ENCODE peak calls at places on chromosome 12, in five cellular contexts. One of them, this sample, is unnamed.

GRCh38 chr12:52189376-52190174 is 2.2 kb downstream of the KRT80 start:
- DNase-seq in PC-9: no peak
- DNase-seq in BJ: no peak
- DNase-seq in lower leg skin: no peak
- DNase-seq in WERI-Rb-1: no peak
- DNase-seq in this sample: peak; percentile 56

GRCh38 chr12:50006754-50007442 is 18.4 kb downstream of the RACGAP1 start:
- DNase-seq in WERI-Rb-1: no peak
- DNase-seq in PC-9: no peak
- DNase-seq in BJ: no peak
- DNase-seq in lower leg skin: no peak
- DNase-seq in this sample: no peak

GRCh38 chr12:124646385-124647230 is 79.2 kb upstream of the NCOR2 start:
- DNase-seq in lower leg skin: no peak
- DNase-seq in WERI-Rb-1: no peak
- DNase-seq in PC-9: no peak
- DNase-seq in BJ: no peak
- DNase-seq in this sample: no peak

GRCh38 chr12:120316798-120317257 is 10.8 kb downstream of the PLA2G1B start:
- DNase-seq in WERI-Rb-1: no peak
- DNase-seq in BJ: no peak
- DNase-seq in lower leg skin: no peak
- DNase-seq in PC-9: no peak
- DNase-seq in this sample: peak; percentile 27

GRCh38 chr12:3137268-3137761 is 60.1 kb downstream of the TSPAN9 start:
- DNase-seq in lower leg skin: no peak
- DNase-seq in WERI-Rb-1: peak; percentile 51
- DNase-seq in BJ: no peak
- DNase-seq in PC-9: no peak
- DNase-seq in this sample: peak; percentile 82

GRCh38 chr12:12736759-12737676 is 19.9 kb downstream of the CDKN1B start:
- DNase-seq in lower leg skin: no peak
- DNase-seq in BJ: peak; percentile 59
- DNase-seq in WERI-Rb-1: no peak
- DNase-seq in PC-9: no peak
- DNase-seq in this sample: peak; percentile 57

GRCh38 chr12:52258335-52258901 is 16.0 kb upstream of the KRT86 start:
- DNase-seq in PC-9: no peak
- DNase-seq in WERI-Rb-1: peak; percentile 21
- DNase-seq in lower leg skin: no peak
- DNase-seq in BJ: no peak
- DNase-seq in this sample: peak; percentile 89

GRCh38 chr12:104957388-104958008 is 592 bp downstream of the SLC41A2 start:
- DNase-seq in lower leg skin: no peak
- DNase-seq in BJ: no peak
- DNase-seq in WERI-Rb-1: no peak
- DNase-seq in PC-9: peak; percentile 40
- DNase-seq in this sample: no peak

GRCh38 chr12:116366456-116366776 is 88.9 kb upstream of the MED13L start:
- DNase-seq in lower leg skin: no peak
- DNase-seq in BJ: no peak
- DNase-seq in WERI-Rb-1: no peak
- DNase-seq in PC-9: no peak
- DNase-seq in this sample: no peak

GRCh38 chr12:27057543-27057942 is 24.8 kb downstream of the C12orf71 start:
- DNase-seq in lower leg skin: no peak
- DNase-seq in WERI-Rb-1: no peak
- DNase-seq in BJ: no peak
- DNase-seq in PC-9: peak; percentile 45
- DNase-seq in this sample: no peak

GRCh38 chr12:11545438-11546330 is 103.8 kb upstream of the ETV6 start:
- DNase-seq in WERI-Rb-1: no peak
- DNase-seq in BJ: no peak
- DNase-seq in lower leg skin: no peak
- DNase-seq in PC-9: peak; percentile 39
- DNase-seq in this sample: no peak

GRCh38 chr12:46546634-46547273 is 174.2 kb upstream of the SLC38A2 start:
- DNase-seq in WERI-Rb-1: peak; percentile 20
- DNase-seq in lower leg skin: no peak
- DNase-seq in PC-9: peak; percentile 62
- DNase-seq in BJ: no peak
- DNase-seq in this sample: no peak

GRCh38 chr12:54560374-54560858 is 11.0 kb downstream of the PDE1B start:
- DNase-seq in lower leg skin: peak; percentile 93
- DNase-seq in WERI-Rb-1: no peak
- DNase-seq in BJ: no peak
- DNase-seq in PC-9: no peak
- DNase-seq in this sample: peak; percentile 92

GRCh38 chr12:59808317-59808910 is 212.6 kb downstream of the SLC16A7 start:
- DNase-seq in lower leg skin: no peak
- DNase-seq in WERI-Rb-1: no peak
- DNase-seq in BJ: no peak
- DNase-seq in PC-9: peak; percentile 39
- DNase-seq in this sample: peak; percentile 44

GRCh38 chr12:66633676-66634075 is 45.2 kb downstream of the GRIP1 start:
- DNase-seq in PC-9: peak; percentile 68
- DNase-seq in lower leg skin: no peak
- DNase-seq in BJ: no peak
- DNase-seq in WERI-Rb-1: no peak
- DNase-seq in this sample: no peak

GRCh38 chr12:19688489-19688888 is 249.2 kb downstream of the AEBP2 start:
- DNase-seq in BJ: no peak
- DNase-seq in WERI-Rb-1: no peak
- DNase-seq in PC-9: no peak
- DNase-seq in lower leg skin: no peak
- DNase-seq in this sample: no peak

GRCh38 chr12:98840325-98840724 is 195.2 kb downstream of the APAF1 start:
- DNase-seq in lower leg skin: no peak
- DNase-seq in BJ: no peak
- DNase-seq in WERI-Rb-1: no peak
- DNase-seq in PC-9: no peak
- DNase-seq in this sample: no peak

GRCh38 chr12:54024127-54024526 is 4.1 kb upstream of the HOXC6 start:
- DNase-seq in PC-9: no peak
- DNase-seq in lower leg skin: no peak
- DNase-seq in WERI-Rb-1: peak; percentile 58
- DNase-seq in BJ: no peak
- DNase-seq in this sample: no peak

GRCh38 chr12:12070674-12071661 is at the start of gene BCL2L14:
- DNase-seq in lower leg skin: no peak
- DNase-seq in PC-9: peak; percentile 71
- DNase-seq in WERI-Rb-1: no peak
- DNase-seq in BJ: no peak
- DNase-seq in this sample: peak; percentile 49

GRCh38 chr12:118188690-118189371 is 52.9 kb downstream of the PEBP1 start:
- DNase-seq in BJ: no peak
- DNase-seq in PC-9: no peak
- DNase-seq in WERI-Rb-1: no peak
- DNase-seq in lower leg skin: no peak
- DNase-seq in this sample: no peak
- H3K4me3 ChIP-seq in BJ: no peak overlapping the region
- H3K4me3 ChIP-seq in PC-9: no peak overlapping the region
- H3K4me3 ChIP-seq in WERI-Rb-1: no peak overlapping the region
- H3K4me3 ChIP-seq in lower leg skin: no peak overlapping the region
- H3K4me3 ChIP-seq in this sample: no peak overlapping the region

GRCh38 chr12:95083471-95083870 is 10.1 kb upstream of the NR2C1 start:
- DNase-seq in WERI-Rb-1: no peak
- DNase-seq in BJ: no peak
- DNase-seq in lower leg skin: no peak
- DNase-seq in PC-9: no peak
- DNase-seq in this sample: no peak
- H3K4me3 ChIP-seq in WERI-Rb-1: no peak overlapping the region
- H3K4me3 ChIP-seq in BJ: no peak overlapping the region
- H3K4me3 ChIP-seq in lower leg skin: no peak overlapping the region
- H3K4me3 ChIP-seq in PC-9: no peak overlapping the region
- H3K4me3 ChIP-seq in this sample: no peak overlapping the region

DNA sequence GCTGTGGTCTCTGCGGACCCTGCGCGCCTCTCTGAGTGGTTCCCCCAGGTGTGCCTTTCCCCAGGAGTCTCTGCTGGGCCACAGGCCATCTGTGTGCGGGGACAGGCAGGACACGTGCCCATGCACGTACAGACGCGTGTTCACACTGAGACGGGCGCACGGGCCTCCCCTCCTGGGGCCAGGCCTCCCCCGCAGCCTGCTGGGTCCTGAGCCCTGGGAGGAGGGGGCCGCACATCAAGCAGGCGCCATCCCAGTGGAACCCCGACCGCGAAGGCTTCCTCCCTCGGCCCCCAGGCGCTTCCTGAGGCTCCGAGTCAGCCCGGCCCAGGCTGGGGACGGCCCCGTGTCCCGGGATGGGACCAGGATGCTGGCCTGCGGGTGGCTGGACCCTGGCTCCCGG is 39.7 kb downstream of the LRCOL1 start:
- DNase-seq in WERI-Rb-1: no peak
- DNase-seq in BJ: no peak
- DNase-seq in PC-9: no peak
- DNase-seq in lower leg skin: no peak
- DNase-seq in this sample: no peak
- H3K4me3 ChIP-seq in WERI-Rb-1: no peak overlapping the region
- H3K4me3 ChIP-seq in BJ: no peak overlapping the region
- H3K4me3 ChIP-seq in PC-9: no peak overlapping the region
- H3K4me3 ChIP-seq in lower leg skin: no peak overlapping the region
- H3K4me3 ChIP-seq in this sample: no peak overlapping the region

GRCh38 chr12:63149884-63150254 is 1.1 kb downstream of the AVPR1A start:
- DNase-seq in BJ: no peak
- DNase-seq in lower leg skin: no peak
- DNase-seq in PC-9: no peak
- DNase-seq in WERI-Rb-1: no peak
- DNase-seq in this sample: no peak

GRCh38 chr12:63154560-63154959 is 3.6 kb upstream of the AVPR1A start:
- DNase-seq in PC-9: no peak
- DNase-seq in BJ: no peak
- DNase-seq in lower leg skin: no peak
- DNase-seq in WERI-Rb-1: no peak
- DNase-seq in this sample: no peak

GRCh38 chr12:63150255-63151060 is 543 bp downstream of the AVPR1A start:
- DNase-seq in BJ: no peak
- DNase-seq in PC-9: no peak
- DNase-seq in lower leg skin: no peak
- DNase-seq in WERI-Rb-1: peak; percentile 44
- DNase-seq in this sample: peak; percentile 78

GRCh38 chr12:63151061-63151897 is at the start of gene AVPR1A:
- DNase-seq in lower leg skin: peak; percentile 18
- DNase-seq in BJ: no peak
- DNase-seq in PC-9: no peak
- DNase-seq in WERI-Rb-1: peak; percentile 9
- DNase-seq in this sample: peak; percentile 22

DNA sequence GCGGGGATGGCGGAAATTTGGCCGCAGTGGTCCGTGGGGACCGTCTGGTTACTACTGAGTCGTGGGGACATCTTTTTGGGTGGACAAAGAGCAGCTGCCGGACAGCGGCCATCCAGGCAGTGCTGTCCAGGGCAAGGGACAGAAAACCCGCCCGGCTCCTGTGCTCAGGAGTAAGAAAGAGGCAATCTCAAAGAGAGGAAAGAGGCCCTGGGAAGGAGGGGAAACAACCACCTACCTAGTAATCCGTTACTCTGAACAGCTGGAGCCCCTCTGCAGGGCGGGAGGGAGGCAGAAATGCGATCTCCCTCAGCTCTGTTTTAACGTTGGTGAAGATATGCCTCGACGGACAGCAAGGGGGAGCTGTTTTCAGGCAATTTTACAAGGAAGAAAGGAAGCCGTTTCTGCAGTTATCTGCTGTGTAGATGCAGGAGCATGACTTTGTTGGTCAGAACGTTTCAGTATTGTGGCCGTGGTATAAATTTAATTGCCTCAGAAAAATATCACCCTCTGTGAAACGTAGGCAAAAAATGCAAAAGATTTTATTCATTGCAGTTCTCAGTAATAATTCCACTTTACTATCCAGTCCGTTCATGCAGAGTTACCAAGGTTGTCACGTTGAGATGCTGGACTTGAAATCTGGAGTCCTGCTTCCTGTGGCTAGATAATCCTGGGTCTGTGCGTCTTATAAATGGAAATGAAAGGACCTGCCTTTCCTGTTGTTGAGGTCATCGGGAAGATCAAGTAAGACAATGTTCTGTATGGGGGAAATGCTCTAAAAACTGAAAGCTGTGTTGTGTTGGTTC is 1.1 kb upstream of the AVPR1A start:
- DNase-seq in lower leg skin: peak; percentile 29
- DNase-seq in BJ: no peak
- DNase-seq in PC-9: no peak
- DNase-seq in WERI-Rb-1: peak; percentile 74
- DNase-seq in this sample: peak; percentile 69
- H3K4me3 ChIP-seq in lower leg skin: no peak overlapping the region
- H3K4me3 ChIP-seq in BJ: no peak overlapping the region
- H3K4me3 ChIP-seq in PC-9: no peak overlapping the region
- H3K4me3 ChIP-seq in WERI-Rb-1: peak overlapping the region; percentile 50
- H3K4me3 ChIP-seq in this sample: peak overlapping the region; percentile 49

GRCh38 chr12:108211161-108211560 is 82.1 kb downstream of the WSCD2 start:
- DNase-seq in lower leg skin: no peak
- DNase-seq in BJ: no peak
- DNase-seq in PC-9: no peak
- DNase-seq in WERI-Rb-1: no peak
- DNase-seq in this sample: peak; percentile 68

GRCh38 chr12:108214046-108214445 is 85.0 kb downstream of the WSCD2 start:
- DNase-seq in lower leg skin: no peak
- DNase-seq in PC-9: no peak
- DNase-seq in WERI-Rb-1: no peak
- DNase-seq in BJ: no peak
- DNase-seq in this sample: no peak

GRCh38 chr12:108215458-108215857 is 86.4 kb downstream of the WSCD2 start:
- DNase-seq in lower leg skin: no peak
- DNase-seq in WERI-Rb-1: no peak
- DNase-seq in PC-9: no peak
- DNase-seq in BJ: no peak
- DNase-seq in this sample: no peak

GRCh38 chr12:108218911-108219310 is 89.8 kb downstream of the WSCD2 start:
- DNase-seq in lower leg skin: no peak
- DNase-seq in PC-9: no peak
- DNase-seq in WERI-Rb-1: peak; percentile 23
- DNase-seq in BJ: no peak
- DNase-seq in this sample: no peak

GRCh38 chr12:108214486-108214885 is 85.4 kb downstream of the WSCD2 start:
- DNase-seq in PC-9: no peak
- DNase-seq in lower leg skin: no peak
- DNase-seq in WERI-Rb-1: no peak
- DNase-seq in BJ: no peak
- DNase-seq in this sample: peak; percentile 79
- H3K4me3 ChIP-seq in PC-9: no peak overlapping the region
- H3K4me3 ChIP-seq in lower leg skin: no peak overlapping the region
- H3K4me3 ChIP-seq in WERI-Rb-1: no peak overlapping the region
- H3K4me3 ChIP-seq in BJ: no peak overlapping the region
- H3K4me3 ChIP-seq in this sample: no peak overlapping the region